ENCODE peak calls at places on chromosomes 7 and 10, in four cellular contexts. C is fibroblast of the conjunctiva, Q is uterus, G is hypothalamus. W is an unnamed sample.

GRCh38 chr7:45215611-45216062 is 58.0 kb downstream of the RAMP3 start:
- DNase-seq in C (no peak), Q (no peak), G (no peak), W (no peak)

GRCh38 chr10:29322918-29323317 is 34.0 kb downstream of the LYZL1 start:
- DNase-seq in C (no peak), Q (no peak), G (no peak), W (no peak)

GRCh38 chr7:158289761-158290523 is 297.7 kb downstream of the PTPRN2 start:
- DNase-seq in C (no peak), Q (no peak), G (no peak), W (no peak)

GRCh38 chr10:14153570-14154055 is 177.1 kb downstream of the FRMD4A start:
- DNase-seq in C (no peak), Q (no peak), G (no peak), W (no peak)

GRCh38 chr10:92356041-92356440 is 65.1 kb downstream of the MARCHF5 start:
- DNase-seq in C (no peak), Q (no peak), G (no peak), W (no peak)

GRCh38 chr10:122062831-122063674 is 74.1 kb downstream of the TACC2 start:
- DNase-seq in C (peak), Q (peak), G (no peak), W (no peak)

GRCh38 chr7:50733552-50733951 is 49.1 kb downstream of the GRB10 start:
- DNase-seq in C (no peak), Q (no peak), G (no peak), W (no peak)

GRCh38 chr7:82675396-82675795 is 231.8 kb upstream of the CACNA2D1 start:
- DNase-seq in C (no peak), Q (no peak), G (no peak), W (no peak)

GRCh38 chr7:131284702-131285419 is 42.8 kb upstream of the MKLN1 start:
- DNase-seq in C (no peak), Q (peak), G (peak), W (no peak)

GRCh38 chr10:118444016-118444415 is 101.9 kb upstream of the FAM204A start:
- DNase-seq in C (no peak), Q (no peak), G (no peak), W (no peak)

GRCh38 chr10:132306951-132307751 is 599 bp downstream of the STK32C start:
- DNase-seq in C (no peak), Q (no peak), G (peak), W (peak)